ENCODE peak calls at places on chromosomes 2 and 18, in five cellular contexts. O is HepG2, Q is sigmoid colon, J is K562, E is stomach. L is an unnamed sample. For H3K36me3, the result is how much of the 10 kb centered on the place peaks cover.

GRCh38 chr2:96926791-96927190 is 56.9 kb upstream of the SEMA4C start:
- DNase-seq in J (no peak), O (no peak), Q (peak), E (no peak), L (no peak)

GRCh38 chr18:59823611-59824195 is 76.1 kb upstream of the PMAIP1 start:
- DNase-seq in J (peak), O (peak), Q (peak), E (peak), L (peak)

GRCh38 chr2:21930224-21930623 is 806.5 kb downstream of the TDRD15 start:
- DNase-seq in J (no peak), Q (no peak), E (no peak), O (no peak), L (no peak)

GRCh38 chr18:77208969-77209368 is 40.7 kb upstream of the GALR1 start:
- DNase-seq in Q (peak), O (no peak), E (peak), J (no peak), L (no peak)

GRCh38 chr18:12934454-12935071 is 13.2 kb upstream of the SEH1L start:
- DNase-seq in J (peak), Q (peak), O (peak), E (peak), L (peak)

GRCh38 chr18:7817596-7817995 is 250.5 kb downstream of the PTPRM start:
- DNase-seq in O (no peak), E (no peak), Q (no peak), J (no peak), L (no peak)

GRCh38 chr18:47888156-47888555 is 42.3 kb downstream of the SMAD2 start:
- DNase-seq in E (no peak), J (no peak), Q (no peak), O (no peak), L (no peak)

GRCh38 chr2:151973901-151974199 is 125.0 kb downstream of the CACNB4 start:
- DNase-seq in Q (no peak), O (peak), E (no peak), J (no peak), L (no peak)

GRCh38 chr2:223811757-223812156 is 25.6 kb downstream of the AP1S3 start:
- DNase-seq in E (no peak), J (no peak), Q (no peak), O (no peak), L (no peak)

GRCh38 chr2:10260130-10260529 is 42.6 kb upstream of the HPCAL1 start:
- DNase-seq in O (no peak), E (no peak), J (no peak), Q (peak), L (peak)

GRCh38 chr2:56130463-56131070 is 53.2 kb upstream of the CCDC85A start:
- DNase-seq in Q (no peak), O (no peak), J (peak), E (no peak), L (no peak)

GRCh38 chr18:58216071-58216471 is 172.0 kb downstream of the NEDD4L start:
- DNase-seq in E (no peak), J (no peak), Q (no peak), O (no peak), L (no peak)

GRCh38 chr2:175004980-175005832 is at the start of gene CHN1:
- DNase-seq in O (peak), J (peak), E (peak), Q (peak), L (peak)

GRCh38 chr18:67600181-67600631 is 83.7 kb upstream of the DSEL start:
- DNase-seq in Q (no peak), O (no peak), J (no peak), E (no peak), L (no peak)
- TF ChIP-seq POLR2A in Q (no peak), O (no peak), J (no peak), E (no peak), L (no peak)

GRCh38 chr2:198253995-198254394 is 449.6 kb downstream of the PLCL1 start:
- DNase-seq in J (no peak), O (no peak), Q (no peak), E (no peak), L (no peak)

GRCh38 chr2:198252472-198252871 is 448.1 kb downstream of the PLCL1 start:
- DNase-seq in Q (no peak), J (no peak), O (no peak), E (no peak), L (no peak)
- TF ChIP-seq EP300 in Q (no peak), J (no peak), O (no peak), E (no peak), L (no peak)

GRCh38 chr2:101282980-101283379 is 25.5 kb downstream of the RNF149 start:
- DNase-seq in J (no peak), O (no peak), Q (no peak), E (no peak), L (no peak)
- H3K36me3 ChIP-seq in J (half or more), O (half or more), Q (half or more), E (half or more), L (under half)

GRCh38 chr2:229920011-229920781 is 1.6 kb downstream of the TRIP12 start:
- DNase-seq in J (peak), O (peak), E (no peak), Q (no peak), L (no peak)

GRCh38 chr2:229917793-229918192 is 4.0 kb downstream of the TRIP12 start:
- DNase-seq in J (no peak), E (no peak), O (no peak), Q (no peak), L (no peak)

GRCh38 chr2:229922449-229923386 is at the start of gene FBXO36:
- DNase-seq in O (peak), J (peak), E (peak), Q (no peak), L (no peak)

GRCh38 chr2:229921101-229921891 is 513 bp downstream of the TRIP12 start:
- DNase-seq in J (peak), O (peak), E (peak), Q (peak), L (peak)

GRCh38 chr2:229921892-229922448 is at the start of gene TRIP12:
- DNase-seq in Q (peak), J (peak), O (peak), E (peak), L (peak)
- TF ChIP-seq POLR2A in Q (peak), J (no peak), O (no peak), E (no peak), L (peak)

DNA sequence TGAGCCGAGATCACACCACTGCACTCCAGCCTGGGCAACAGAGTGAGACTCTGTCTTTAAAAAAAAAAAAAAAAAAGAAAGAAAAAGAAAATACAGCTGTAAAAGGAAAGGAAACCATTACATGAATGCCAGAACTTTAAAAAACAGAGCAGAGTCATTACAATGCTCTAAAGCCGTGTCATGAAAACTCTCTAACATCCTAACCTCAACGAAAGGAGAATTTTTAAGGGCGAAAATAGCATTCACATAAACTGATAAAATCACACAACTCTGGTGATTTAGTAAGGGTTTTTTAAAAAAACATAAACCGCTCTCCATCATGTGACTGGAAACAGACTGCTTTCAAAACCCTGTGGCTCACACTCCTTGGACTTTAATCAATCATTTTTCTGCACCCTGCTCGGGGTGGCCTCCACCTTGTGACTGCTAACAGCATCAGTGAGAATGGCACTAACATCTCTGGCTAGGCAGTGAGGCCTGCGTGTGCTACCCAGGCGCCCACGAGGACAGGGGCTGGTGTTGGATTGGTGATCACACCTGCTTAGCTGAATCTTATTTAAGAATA is 12.1 kb downstream of the DOCK10 start:
- DNase-seq in E (no peak), Q (no peak), J (no peak), O (no peak), L (no peak)
- TF ChIP-seq EP300 in E (no peak), Q (no peak), J (no peak), O (no peak), L (no peak)

L was measured in ovary.